ENCODE peak calls at places on chromosomes 12 and 14, in nine cellular contexts. N is sigmoid colon, Y is A549, M is esophagus muscularis mucosa, V is HepG2, C is ovary, A is SK-N-SH, W is K562, U is tibial nerve. X is an unnamed sample.

GRCh38 chr14:23302290-23303225 is at the start of gene PPP1R3E:
- DNase-seq in N (peak), Y (peak), M (peak), V (peak), C (peak), A (peak), W (peak), U (no peak), X (peak)

GRCh38 chr12:69396963-69397362 is 37.4 kb downstream of the YEATS4 start:
- DNase-seq in N (no peak), Y (no peak), M (no peak), V (no peak), C (no peak), A (no peak), W (no peak), U (no peak), X (no peak)

GRCh38 chr12:49503674-49504180 is 35.1 kb upstream of the KCNH3 start:
- DNase-seq in N (no peak), Y (peak), M (peak), V (no peak), C (no peak), A (no peak), W (no peak), U (no peak), X (peak)

GRCh38 chr14:26531894-26532293 is 65.9 kb downstream of the NOVA1 start:
- DNase-seq in N (no peak), Y (peak), M (no peak), V (peak), C (no peak), A (no peak), W (no peak), U (no peak), X (no peak)

GRCh38 chr12:48958049-48958388 is 732 bp upstream of the ARF3 start:
- DNase-seq in N (no peak), Y (no peak), M (no peak), V (no peak), C (no peak), A (no peak), W (no peak), U (no peak), X (no peak)

GRCh38 chr14:38583471-38583870 is 327.6 kb upstream of the CLEC14A start:
- DNase-seq in N (no peak), Y (no peak), M (no peak), V (no peak), C (no peak), A (no peak), W (no peak), U (no peak), X (no peak)

GRCh38 chr14:37278673-37279538 is 81.2 kb downstream of the MIPOL1 start:
- DNase-seq in N (no peak), Y (no peak), M (no peak), V (no peak), C (no peak), A (no peak), W (no peak), U (no peak), X (no peak)

GRCh38 chr14:79373451-79373850 is 837.9 kb downstream of the DIO2 start:
- DNase-seq in N (no peak), Y (no peak), M (no peak), V (no peak), C (no peak), A (no peak), W (no peak), U (no peak), X (no peak)

GRCh38 chr12:5565933-5566632 is 134.2 kb downstream of the NTF3 start:
- DNase-seq in N (no peak), Y (no peak), M (no peak), V (no peak), C (no peak), A (no peak), W (no peak), U (no peak), X (no peak)

GRCh38 chr12:19382111-19382526 is 57.2 kb upstream of the AEBP2 start:
- DNase-seq in N (peak), Y (peak), M (no peak), V (peak), C (no peak), A (no peak), W (no peak), U (no peak), X (peak)

GRCh38 chr14:21995332-21995731 is 321.7 kb upstream of the OR4E1 start:
- DNase-seq in N (no peak), Y (no peak), M (no peak), V (no peak), C (no peak), A (no peak), W (no peak), U (no peak), X (no peak)

GRCh38 chr12:54560374-54560858 is 11.0 kb downstream of the PDE1B start:
- DNase-seq in N (peak), Y (peak), M (peak), V (no peak), C (peak), A (peak), W (peak), U (peak), X (peak)

DNA sequence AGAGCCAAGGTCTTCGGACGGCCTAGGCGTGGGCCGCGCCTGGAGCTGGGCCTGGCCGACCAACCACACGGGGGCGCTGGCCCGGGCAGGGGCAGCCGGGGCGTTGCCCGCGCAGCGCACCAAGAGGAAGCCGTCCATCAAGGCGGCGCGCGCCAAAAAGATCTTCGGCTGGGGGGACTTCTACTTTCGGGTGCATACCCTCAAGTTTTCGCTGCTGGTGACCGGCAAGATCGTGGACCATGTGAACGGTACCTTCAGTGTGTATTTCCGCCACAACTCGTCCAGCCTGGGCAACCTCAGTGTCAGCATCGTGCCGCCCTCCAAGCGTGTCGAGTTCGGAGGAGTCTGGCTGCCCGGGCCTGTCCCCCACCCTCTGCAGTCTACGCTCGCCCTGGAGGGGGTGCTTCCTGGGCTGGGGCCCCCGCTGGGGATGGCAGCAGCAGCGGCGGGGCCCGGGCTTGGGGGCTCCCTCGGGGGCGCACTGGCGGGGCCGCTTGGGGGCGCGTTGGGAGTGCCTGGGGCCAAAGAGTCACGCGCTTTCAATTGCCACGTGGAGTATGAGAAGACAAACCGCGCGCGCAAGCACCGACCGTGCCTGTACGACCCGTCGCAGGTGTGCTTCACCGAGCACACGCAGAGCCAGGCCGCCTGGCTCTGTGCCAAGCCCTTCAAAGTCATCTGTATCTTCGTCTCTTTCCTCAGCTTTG is 4.4 kb upstream of the SHMT2 start:
- DNase-seq in N (peak), Y (no peak), M (no peak), V (no peak), C (peak), A (no peak), W (no peak), U (no peak), X (peak)
- TF ChIP-seq EP300 in N (no peak), Y (no peak), M (no peak), V (no peak), C (no peak), A (no peak), W (no peak), U (no peak), X (no peak)

DNA sequence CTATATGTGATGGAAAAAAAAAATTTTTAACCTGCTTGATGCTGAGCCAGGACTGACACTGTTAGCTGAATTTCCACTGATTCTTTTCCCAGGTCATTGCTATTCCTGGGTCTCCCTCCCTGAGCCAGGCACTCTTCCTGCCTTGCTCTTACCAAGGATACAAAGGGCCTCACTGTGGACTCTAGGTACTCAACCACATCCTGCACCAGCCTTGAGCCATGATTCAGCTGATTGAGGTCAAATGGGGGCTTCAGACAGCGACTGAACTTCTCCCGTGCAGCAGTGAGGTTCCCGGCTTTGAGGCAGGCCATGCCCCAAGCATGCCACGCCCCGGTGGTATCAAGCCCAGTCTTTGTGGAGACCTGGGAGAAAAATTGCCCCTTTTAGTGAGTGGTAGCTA is 54.3 kb downstream of the ZFYVE26 start:
- DNase-seq in N (no peak), Y (no peak), M (no peak), V (no peak), C (no peak), A (no peak), W (no peak), U (no peak), X (no peak)
- TF ChIP-seq EP300 in N (no peak), Y (no peak), M (no peak), V (no peak), C (no peak), A (no peak), W (no peak), U (no peak), X (no peak)

GRCh38 chr12:113519464-113520191 is 48.0 kb upstream of the LHX5 start:
- DNase-seq in N (no peak), Y (no peak), M (no peak), V (no peak), C (no peak), A (no peak), W (no peak), U (no peak), X (no peak)
- TF ChIP-seq EP300 in N (no peak), Y (no peak), M (no peak), V (no peak), C (no peak), A (no peak), W (no peak), U (no peak), X (no peak)

GRCh38 chr12:120230974-120231315 is 30.0 kb upstream of the RPLP0 start:
- DNase-seq in N (no peak), Y (no peak), M (no peak), V (no peak), C (no peak), A (no peak), W (no peak), U (no peak), X (no peak)

GRCh38 chr12:120230326-120230973 is 29.5 kb upstream of the RPLP0 start:
- DNase-seq in N (peak), Y (peak), M (no peak), V (peak), C (no peak), A (peak), W (peak), U (peak), X (peak)

GRCh38 chr12:120229583-120230325 is 28.8 kb upstream of the RPLP0 start:
- DNase-seq in N (peak), Y (no peak), M (no peak), V (no peak), C (no peak), A (peak), W (no peak), U (no peak), X (no peak)

GRCh38 chr12:120229071-120229582 is 28.2 kb upstream of the RPLP0 start:
- DNase-seq in N (peak), Y (no peak), M (no peak), V (peak), C (peak), A (peak), W (peak), U (no peak), X (no peak)

GRCh38 chr12:120231316-120232011 is 30.6 kb upstream of the RPLP0 start:
- DNase-seq in N (peak), Y (peak), M (no peak), V (peak), C (no peak), A (no peak), W (peak), U (no peak), X (peak)
- TF ChIP-seq EP300 in N (no peak), Y (peak), M (no peak), V (no peak), C (no peak), A (peak), W (peak), U (no peak), X (no peak)

X was measured in stomach.